ENCODE peak calls at places on chromosomes 5 and 9, in eight cellular contexts. G is transverse colon, I is mammary epithelial cell, R is HCT116, N is astrocyte, U is Caco-2, Y is Calu3, H is GM12865. V is an unnamed sample.
A peak's percentile ranks its signal among the peaks of the same experiment; 100 is the strongest.

GRCh38 chr9:79189511-79189924 is 382.2 kb upstream of the TLE4 start:
- DNase-seq in I (peak; percentile 18), N (peak; percentile 99), G (no peak), H (no peak), U (no peak), Y (no peak), R (no peak), V (no peak)

GRCh38 chr9:17635115-17635890 is 56.4 kb downstream of the SH3GL2 start:
- DNase-seq in R (no peak), I (no peak), N (no peak), Y (no peak), H (no peak), G (no peak), U (no peak), V (no peak)

GRCh38 chr9:137814436-137814835 is 63.1 kb upstream of the CACNA1B start:
- DNase-seq in I (no peak), G (no peak), U (no peak), Y (no peak), H (no peak), N (no peak), R (no peak), V (no peak)

GRCh38 chr9:17810728-17811634 is 232.1 kb downstream of the SH3GL2 start:
- DNase-seq in N (peak; percentile 7), Y (peak; percentile 55), G (peak; percentile 60), I (peak; percentile 28), U (peak; percentile 36), R (peak; percentile 15), H (peak; percentile 62), V (peak; percentile 31)

GRCh38 chr5:170907758-170908157 is 45.9 kb downstream of the RANBP17 start:
- DNase-seq in H (no peak), G (no peak), N (peak; percentile 81), U (no peak), R (peak; percentile 10), Y (no peak), I (peak; percentile 59), V (no peak)

GRCh38 chr9:656918-657583 is 184.4 kb upstream of the DMRT1 start:
- DNase-seq in Y (no peak), N (no peak), H (no peak), U (no peak), G (no peak), I (peak; percentile 79), R (no peak), V (no peak)

GRCh38 chr5:132417010-132417439 is 47.5 kb downstream of the SLC22A5 start:
- DNase-seq in R (no peak), H (no peak), I (no peak), U (no peak), G (no peak), Y (no peak), N (no peak), V (no peak)

GRCh38 chr5:177494356-177495195 is 2.8 kb downstream of the PDLIM7 start:
- DNase-seq in Y (peak; percentile 95), H (peak; percentile 46), G (peak; percentile 51), U (no peak), R (peak; percentile 49), I (peak; percentile 89), N (peak; percentile 88), V (peak; percentile 74)

GRCh38 chr5:34499001-34499734 is 157.0 kb upstream of the RAI14 start:
- DNase-seq in N (peak; percentile 83), G (no peak), R (no peak), H (peak; percentile 92), Y (no peak), U (no peak), I (peak; percentile 76), V (no peak)

DNA sequence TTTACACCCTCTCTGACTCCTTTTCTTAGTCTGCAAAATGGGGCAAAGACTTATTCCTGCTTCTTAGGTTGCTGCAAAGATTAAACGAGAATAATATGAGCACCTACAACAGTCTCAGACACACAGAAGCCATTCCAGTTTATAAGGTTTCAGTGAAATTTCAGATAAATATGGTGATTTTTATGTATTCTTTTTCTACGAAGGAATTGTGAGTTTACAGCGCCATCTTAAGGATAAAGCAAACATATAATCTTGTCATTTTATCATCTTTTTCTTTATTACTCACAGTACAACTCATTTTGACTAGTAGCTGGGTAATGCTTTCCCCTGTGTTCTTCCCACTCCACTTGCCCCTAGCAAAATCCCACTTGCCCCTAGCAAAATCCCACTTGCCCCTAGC is 29.2 kb upstream of the SMC5 start:
- DNase-seq in I (peak; percentile 13), N (peak; percentile 12), Y (no peak), H (no peak), R (peak; percentile 18), G (no peak), U (no peak), V (no peak)
- TF ChIP-seq CTCF in I (peak; percentile 40), N (peak; percentile 32), Y (no peak), H (peak; percentile 1), R (peak; percentile 55), G (no peak), U (no peak), V (no peak)

DNA sequence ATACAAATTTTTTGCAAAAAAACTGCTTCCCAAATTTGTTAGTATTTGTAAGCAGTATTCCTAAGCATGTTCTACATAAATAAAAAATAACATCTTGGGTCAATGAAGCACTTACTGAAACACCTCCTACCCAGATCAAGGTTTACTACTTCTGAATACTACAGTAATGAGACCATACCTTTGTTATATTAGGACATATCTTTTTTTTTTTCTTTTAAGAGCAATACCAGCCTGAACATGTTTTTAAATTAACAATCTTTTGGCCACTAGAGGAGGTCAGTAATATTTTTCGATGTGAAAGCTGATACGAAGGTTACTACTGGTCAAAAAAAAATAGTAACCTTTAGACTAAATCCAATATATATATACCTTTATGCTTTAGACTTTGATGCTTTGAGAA is 72.7 kb downstream of the CERT1 start:
- DNase-seq in U (no peak), Y (no peak), I (peak; percentile 26), G (no peak), R (no peak), H (no peak), N (no peak), V (no peak)
- TF ChIP-seq CTCF in U (no peak), Y (no peak), I (peak; percentile 39), G (no peak), R (peak; percentile 20), H (no peak), N (no peak), V (no peak)

GRCh38 chr5:172758077-172758835 is 12.7 kb downstream of the DUSP1 start:
- DNase-seq in U (no peak), Y (peak; percentile 66), H (no peak), N (peak; percentile 96), R (no peak), I (peak; percentile 60), G (no peak), V (no peak)
- TF ChIP-seq CTCF in U (no peak), Y (no peak), H (no peak), N (no peak), R (no peak), I (no peak), G (no peak), V (no peak)

GRCh38 chr5:62698756-62699155 is 120.1 kb downstream of the LRRC70 start:
- DNase-seq in R (no peak), U (no peak), N (no peak), G (no peak), H (no peak), I (no peak), Y (no peak), V (no peak)
- TF ChIP-seq CTCF in R (no peak), U (no peak), N (no peak), G (no peak), H (no peak), I (no peak), Y (no peak), V (no peak)

V was measured in GM20000.